ENCODE peak calls at places on chromosomes 3 and 15, in six cellular contexts. H is GM23338, E is K562, C is upper lobe of left lung, V is Panc1, G is HCT116. U is an unnamed sample. For H3K4me1, the result is how much of the 10 kb centered on the place peaks cover.

GRCh38 chr15:72934006-72934405 is 118.3 kb upstream of the NEO1 start:
- ATAC-seq in G (no peak), H (no peak), E (no peak), V (no peak), C (no peak), U (no peak)

GRCh38 chr3:120841264-120841663 is 66.7 kb upstream of the STXBP5L start:
- ATAC-seq in C (no peak), G (no peak), V (no peak), H (no peak), E (no peak), U (no peak)

GRCh38 chr3:14377044-14377837 is 25.2 kb upstream of the SLC6A6 start:
- ATAC-seq in H (no peak), E (no peak), G (no peak), C (no peak), V (no peak), U (no peak)

GRCh38 chr3:44117239-44117638 is 124.4 kb upstream of the TOPAZ1 start:
- ATAC-seq in E (no peak), G (no peak), V (no peak), C (no peak), H (peak), U (no peak)

GRCh38 chr3:130841357-130841756 is 52.5 kb upstream of the ATP2C1 start:
- ATAC-seq in E (no peak), C (no peak), V (no peak), G (no peak), H (no peak), U (no peak)

GRCh38 chr15:101852356-101852755 is 40.4 kb downstream of the OR4F15 start:
- ATAC-seq in H (no peak), C (no peak), G (no peak), E (no peak), V (no peak), U (no peak)

GRCh38 chr15:96264351-96264798 is 66.1 kb upstream of the NR2F2 start:
- ATAC-seq in G (peak), H (no peak), E (peak), C (peak), V (peak), U (peak)

GRCh38 chr3:196757876-196758739 is 18.5 kb downstream of the PAK2 start:
- ATAC-seq in C (peak), V (peak), H (no peak), G (no peak), E (peak), U (no peak)

GRCh38 chr15:70474367-70474681 is 289.0 kb downstream of the UACA start:
- ATAC-seq in G (peak), E (no peak), H (no peak), V (peak), C (peak), U (peak)

GRCh38 chr3:192899540-192899982 is 18.1 kb downstream of the MB21D2 start:
- ATAC-seq in V (no peak), H (no peak), G (no peak), E (no peak), C (no peak), U (no peak)

GRCh38 chr3:45551214-45552010 is 43.1 kb upstream of the LIMD1 start:
- ATAC-seq in G (peak), V (peak), C (peak), E (peak), H (no peak), U (peak)

GRCh38 chr3:43095370-43095769 is 10.5 kb downstream of the POMGNT2 start:
- ATAC-seq in G (no peak), C (no peak), E (no peak), V (no peak), H (no peak), U (no peak)

GRCh38 chr3:25289663-25290062 is 138.4 kb upstream of the RARB start:
- ATAC-seq in V (no peak), H (no peak), E (no peak), C (no peak), G (no peak), U (no peak)

GRCh38 chr3:25293736-25294135 is 134.3 kb upstream of the RARB start:
- ATAC-seq in V (no peak), H (no peak), C (no peak), G (no peak), E (no peak), U (peak)

GRCh38 chr3:25294406-25294805 is 133.7 kb upstream of the RARB start:
- ATAC-seq in C (no peak), H (no peak), V (no peak), G (no peak), E (no peak), U (no peak)

GRCh38 chr3:25292604-25293003 is 135.5 kb upstream of the RARB start:
- ATAC-seq in V (no peak), G (no peak), H (no peak), C (no peak), E (no peak), U (no peak)

GRCh38 chr3:25291524-25291923 is 136.5 kb upstream of the RARB start:
- ATAC-seq in G (no peak), E (no peak), V (no peak), H (peak), C (no peak), U (no peak)
- TF ChIP-seq POLR2AphosphoS5 in G (no peak), E (no peak), V (no peak), H (no peak), C (no peak), U (no peak)

GRCh38 chr15:40105517-40106202 is 3.0 kb downstream of the BMF start:
- ATAC-seq in C (no peak), V (no peak), G (no peak), E (no peak), H (no peak), U (no peak)

GRCh38 chr15:40110866-40111550 is 2.3 kb upstream of the BMF start:
- ATAC-seq in C (no peak), V (no peak), E (no peak), G (no peak), H (no peak), U (no peak)

GRCh38 chr15:40108855-40109735 is at the start of gene BMF:
- ATAC-seq in C (peak), E (peak), V (peak), H (peak), G (peak), U (peak)

GRCh38 chr15:40106203-40107161 is 2.2 kb downstream of the BMF start:
- ATAC-seq in C (peak), E (peak), V (no peak), H (peak), G (no peak), U (peak)

DNA sequence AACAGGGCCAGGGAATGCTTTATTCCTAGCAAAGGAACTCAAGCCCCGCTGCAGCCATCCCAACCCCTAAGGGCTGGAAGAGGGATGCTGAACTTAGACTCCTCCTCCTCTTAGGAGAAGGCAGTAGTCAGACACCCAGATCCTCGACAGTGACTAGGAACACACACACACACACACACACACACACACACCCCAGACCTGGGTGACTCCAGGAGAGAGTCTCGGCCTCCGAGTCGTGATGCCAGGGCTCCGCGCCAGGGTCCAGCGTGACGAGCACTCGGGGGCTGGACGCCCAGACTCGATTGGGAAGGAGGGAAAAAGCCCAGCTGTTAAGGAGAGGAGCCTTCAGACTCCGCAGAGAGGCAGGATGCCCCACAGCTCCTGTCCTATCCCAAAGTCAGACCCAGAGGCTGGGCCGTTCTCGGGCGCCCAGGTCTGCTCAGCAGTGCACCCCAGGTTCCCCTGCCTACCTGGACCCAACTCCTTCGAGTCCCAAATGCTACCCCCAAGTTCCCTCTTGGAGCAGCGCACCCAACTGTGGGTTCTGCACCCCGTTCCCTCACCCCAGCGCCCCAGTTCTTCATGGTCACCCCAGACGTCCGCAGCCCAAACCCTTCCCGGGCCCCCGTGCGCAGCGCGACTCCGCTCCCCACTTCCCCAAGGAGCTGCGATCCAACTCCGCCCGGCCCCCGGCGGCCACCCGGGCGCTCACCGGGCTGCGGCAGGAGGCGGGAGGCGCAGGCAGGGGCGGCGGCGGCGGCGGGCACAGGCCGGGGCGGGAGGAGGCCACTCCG is 421 bp downstream of the BMF start:
- ATAC-seq in E (no peak), V (peak), H (peak), G (no peak), C (peak), U (peak)
- H3K4me1 ChIP-seq in E (under half), V (under half), H (half or more), G (half or more), C (half or more), U (under half)

GRCh38 chr3:52609316-52609815 is 73.0 kb downstream of the UQCC5 start:
- ATAC-seq in G (no peak), H (no peak), C (no peak), E (no peak), V (no peak), U (no peak)
- TF ChIP-seq POLR2AphosphoS5 in G (no peak), H (no peak), C (no peak), E (no peak), V (no peak), U (no peak)

DNA sequence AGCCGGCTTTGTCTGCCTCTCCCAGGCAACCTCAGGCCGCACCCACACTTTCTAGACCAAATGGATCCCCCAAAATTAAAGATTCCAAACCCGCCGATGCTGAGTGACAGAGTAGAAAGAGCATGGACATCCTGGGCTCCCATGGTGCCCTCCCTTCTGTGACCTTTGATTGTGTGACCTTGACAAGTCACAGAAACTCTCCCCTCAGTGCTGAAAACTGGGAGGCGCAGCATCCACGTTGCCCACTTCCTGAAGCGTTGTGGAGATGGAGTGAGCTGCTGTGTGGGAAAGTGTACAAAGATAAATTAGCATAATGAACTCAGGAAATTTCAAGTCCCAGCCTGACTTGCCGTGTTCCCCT is 74.4 kb upstream of the MFGE8 start:
- ATAC-seq in C (no peak), G (no peak), E (no peak), V (peak), H (no peak), U (no peak)
- H3K4me1 ChIP-seq in C (under half), G (under half), E (half or more), V (half or more), H (half or more), U (under half)

GRCh38 chr3:7621645-7622044 is 760.7 kb downstream of the GRM7 start:
- ATAC-seq in H (no peak), E (no peak), C (no peak), G (no peak), V (no peak), U (no peak)
- TF ChIP-seq POLR2AphosphoS5 in H (no peak), E (no peak), C (no peak), G (no peak), V (no peak), U (no peak)

U was measured in gastroesophageal sphincter.